ENCODE peak calls at places on chromosomes 2 and 18, in seven cellular contexts. Q is ovary, B is EL, I is A172, Y is NCI-H1092, R is NCI-H774, K is ACHN. M is an unnamed sample.

GRCh38 chr2:189633392-189633811 is 27.9 kb upstream of the ASNSD1 start:
- DNase-seq in Q (no peak), B (peak), I (peak), Y (no peak), R (no peak), K (peak), M (no peak)

GRCh38 chr2:126859631-126860030 is 39.1 kb upstream of the TEX51 start:
- DNase-seq in Q (no peak), B (no peak), I (no peak), Y (no peak), R (no peak), K (no peak), M (no peak)

GRCh38 chr2:85741211-85741610 is 12.6 kb upstream of the ATOH8 start:
- DNase-seq in Q (no peak), B (no peak), I (no peak), Y (no peak), R (no peak), K (no peak), M (no peak)

GRCh38 chr18:6004683-6005082 is 109.4 kb upstream of the TMEM200C start:
- DNase-seq in Q (no peak), B (no peak), I (no peak), Y (no peak), R (no peak), K (no peak), M (no peak)

GRCh38 chr2:18413794-18414396 is 146.6 kb downstream of the RDH14 start:
- DNase-seq in Q (no peak), B (peak), I (peak), Y (no peak), R (no peak), K (peak), M (peak)

GRCh38 chr2:236863729-236864126 is 222.0 kb upstream of the COPS8 start:
- DNase-seq in Q (no peak), B (no peak), I (no peak), Y (no peak), R (no peak), K (no peak), M (no peak)

GRCh38 chr2:188978291-188979081 is 4.3 kb downstream of the COL3A1 start:
- DNase-seq in Q (no peak), B (peak), I (peak), Y (no peak), R (no peak), K (peak), M (peak)

GRCh38 chr2:27322301-27322765 is 564 bp downstream of the MPV17 start:
- DNase-seq in Q (peak), B (no peak), I (peak), Y (no peak), R (no peak), K (peak), M (no peak)

GRCh38 chr2:117981810-117982209 is 32.1 kb downstream of the CCDC93 start:
- DNase-seq in Q (no peak), B (no peak), I (no peak), Y (no peak), R (no peak), K (no peak), M (no peak)

GRCh38 chr18:64271264-64271663 is 122.4 kb upstream of the LINC00305 start:
- DNase-seq in Q (no peak), B (no peak), I (no peak), Y (peak), R (peak), K (no peak), M (no peak)

GRCh38 chr2:196293751-196294486 is 122.5 kb upstream of the STK17B start:
- DNase-seq in Q (no peak), B (peak), I (peak), Y (no peak), R (no peak), K (no peak), M (no peak)

GRCh38 chr2:201781583-201782051 is 884 bp upstream of the ALS2 start:
- DNase-seq in Q (peak), B (no peak), I (no peak), Y (no peak), R (no peak), K (peak), M (no peak)

GRCh38 chr18:74897971-74898657 is 300.4 kb downstream of the ZNF407 start:
- DNase-seq in Q (no peak), B (peak), I (peak), Y (no peak), R (no peak), K (peak), M (no peak)